ENCODE peak calls at places on chromosomes 7 and 10, in six cellular contexts. One of them, this sample, is unnamed.
A peak's percentile ranks its signal among the peaks of the same experiment; 100 is the strongest.

GRCh38 chr10:34538291-34538829 is 276.7 kb downstream of the PARD3 start:
- DNase-seq in Karpas-422: no peak
- DNase-seq in NCI-H2081: no peak
- DNase-seq in body of pancreas: no peak
- DNase-seq in HFF-Myc: no peak
- DNase-seq in A172: no peak
- DNase-seq in this sample: no peak

GRCh38 chr10:44697096-44697495 is 214.0 kb upstream of the TMEM72 start:
- DNase-seq in NCI-H2081: no peak
- DNase-seq in body of pancreas: no peak
- DNase-seq in HFF-Myc: no peak
- DNase-seq in A172: no peak
- DNase-seq in Karpas-422: no peak
- DNase-seq in this sample: peak; percentile 49

GRCh38 chr10:48606530-48607355 is 1.9 kb upstream of the ARHGAP22 start:
- DNase-seq in NCI-H2081: no peak
- DNase-seq in HFF-Myc: peak; percentile 79
- DNase-seq in body of pancreas: peak; percentile 16
- DNase-seq in A172: peak; percentile 95
- DNase-seq in Karpas-422: no peak
- DNase-seq in this sample: peak; percentile 99

GRCh38 chr10:62681211-62681940 is 123.1 kb upstream of the ADO start:
- DNase-seq in body of pancreas: no peak
- DNase-seq in Karpas-422: peak; percentile 42
- DNase-seq in NCI-H2081: no peak
- DNase-seq in HFF-Myc: no peak
- DNase-seq in A172: peak; percentile 16
- DNase-seq in this sample: no peak

GRCh38 chr7:144437370-144438191 is 34.1 kb upstream of the NOBOX start:
- DNase-seq in body of pancreas: peak; percentile 74
- DNase-seq in Karpas-422: peak; percentile 88
- DNase-seq in A172: peak; percentile 40
- DNase-seq in HFF-Myc: peak; percentile 39
- DNase-seq in NCI-H2081: peak; percentile 83
- DNase-seq in this sample: peak; percentile 37

GRCh38 chr7:37215524-37215923 is 233.1 kb downstream of the ELMO1 start:
- DNase-seq in HFF-Myc: no peak
- DNase-seq in NCI-H2081: no peak
- DNase-seq in Karpas-422: no peak
- DNase-seq in A172: no peak
- DNase-seq in body of pancreas: no peak
- DNase-seq in this sample: no peak

GRCh38 chr7:134832367-134832766 is 52.9 kb downstream of the CALD1 start:
- DNase-seq in HFF-Myc: no peak
- DNase-seq in NCI-H2081: no peak
- DNase-seq in body of pancreas: no peak
- DNase-seq in Karpas-422: no peak
- DNase-seq in A172: no peak
- DNase-seq in this sample: no peak

GRCh38 chr10:124000792-124001201 is 92.6 kb downstream of the CHST15 start:
- DNase-seq in HFF-Myc: no peak
- DNase-seq in body of pancreas: no peak
- DNase-seq in A172: peak; percentile 31
- DNase-seq in Karpas-422: no peak
- DNase-seq in NCI-H2081: no peak
- DNase-seq in this sample: peak; percentile 15

GRCh38 chr10:98296514-98296913 is 28.5 kb upstream of the LOXL4 start:
- DNase-seq in HFF-Myc: no peak
- DNase-seq in A172: no peak
- DNase-seq in body of pancreas: no peak
- DNase-seq in NCI-H2081: no peak
- DNase-seq in Karpas-422: no peak
- DNase-seq in this sample: no peak

GRCh38 chr7:48299580-48300169 is 128.4 kb downstream of the ABCA13 start:
- DNase-seq in A172: peak; percentile 81
- DNase-seq in body of pancreas: peak; percentile 58
- DNase-seq in Karpas-422: peak; percentile 83
- DNase-seq in HFF-Myc: peak; percentile 33
- DNase-seq in NCI-H2081: peak; percentile 70
- DNase-seq in this sample: peak; percentile 49

GRCh38 chr7:122310119-122311021 is 5.8 kb upstream of the FEZF1 start:
- DNase-seq in HFF-Myc: no peak
- DNase-seq in body of pancreas: peak; percentile 33
- DNase-seq in Karpas-422: no peak
- DNase-seq in NCI-H2081: no peak
- DNase-seq in A172: no peak
- DNase-seq in this sample: no peak

GRCh38 chr10:125883198-125883597 is 2.1 kb upstream of the DHX32 start:
- DNase-seq in body of pancreas: no peak
- DNase-seq in NCI-H2081: no peak
- DNase-seq in A172: no peak
- DNase-seq in Karpas-422: no peak
- DNase-seq in HFF-Myc: no peak
- DNase-seq in this sample: no peak

GRCh38 chr7:26292768-26293560 is 1.3 kb downstream of the SNX10 start:
- DNase-seq in HFF-Myc: no peak
- DNase-seq in A172: no peak
- DNase-seq in Karpas-422: no peak
- DNase-seq in NCI-H2081: no peak
- DNase-seq in body of pancreas: peak; percentile 34
- DNase-seq in this sample: no peak

GRCh38 chr10:54776622-54777021 is 24.4 kb downstream of the PCDH15 start:
- DNase-seq in NCI-H2081: no peak
- DNase-seq in Karpas-422: no peak
- DNase-seq in body of pancreas: no peak
- DNase-seq in A172: no peak
- DNase-seq in HFF-Myc: no peak
- DNase-seq in this sample: no peak

GRCh38 chr10:47299989-47300931 is at the start of gene GDF10:
- DNase-seq in body of pancreas: peak; percentile 67
- DNase-seq in Karpas-422: no peak
- DNase-seq in HFF-Myc: no peak
- DNase-seq in NCI-H2081: no peak
- DNase-seq in A172: no peak
- DNase-seq in this sample: no peak

GRCh38 chr10:127925471-127926207 is 18.7 kb downstream of the PTPRE start:
- DNase-seq in NCI-H2081: no peak
- DNase-seq in body of pancreas: no peak
- DNase-seq in Karpas-422: no peak
- DNase-seq in HFF-Myc: no peak
- DNase-seq in A172: no peak
- DNase-seq in this sample: no peak

GRCh38 chr10:7756360-7756992 is 31.3 kb downstream of the KIN start:
- DNase-seq in HFF-Myc: no peak
- DNase-seq in A172: peak; percentile 21
- DNase-seq in NCI-H2081: peak; percentile 5
- DNase-seq in Karpas-422: peak; percentile 75
- DNase-seq in body of pancreas: peak; percentile 62
- DNase-seq in this sample: no peak

This sample was measured in foreskin fibroblast.